ENCODE peak calls at places on chromosomes 4 and X, in six cellular contexts. F is GM10248; M is breast epithelium; K is CD8-positive, alpha-beta T cell; B is AG09319; O is BJ. L is an unnamed sample.

GRCh38 chrX:93591398-93591797 is 82.0 kb downstream of the NAP1L3 start:
- DNase-seq in F (no peak), M (no peak), K (no peak), B (no peak), O (no peak), L (no peak)

GRCh38 chrX:64580035-64580434 is 184.8 kb upstream of the MTMR8 start:
- DNase-seq in F (no peak), M (no peak), K (no peak), B (no peak), O (no peak), L (no peak)

GRCh38 chr4:7764466-7764865 is 175.2 kb downstream of the AFAP1 start:
- DNase-seq in F (no peak), M (no peak), K (no peak), B (no peak), O (no peak), L (no peak)

GRCh38 chr4:78954048-78954666 is 14.9 kb upstream of the PAQR3 start:
- DNase-seq in F (no peak), M (no peak), K (no peak), B (no peak), O (no peak), L (no peak)

GRCh38 chrX:103658681-103659433 is 27.6 kb downstream of the MORF4L2 start:
- DNase-seq in F (no peak), M (no peak), K (no peak), B (no peak), O (no peak), L (no peak)

GRCh38 chr4:184417802-184418511 is 56.4 kb downstream of the IRF2 start:
- DNase-seq in F (peak; percentile 58), M (no peak), K (no peak), B (peak; percentile 25), O (peak; percentile 70), L (no peak)

GRCh38 chr4:2291705-2292651 is 30.1 kb upstream of the MXD4 start:
- DNase-seq in F (no peak), M (peak; percentile 49), K (peak; percentile 47), B (no peak), O (no peak), L (no peak)

GRCh38 chr4:7419961-7420660 is 14.6 kb downstream of the PSAPL1 start:
- DNase-seq in F (no peak), M (peak; percentile 30), K (no peak), B (no peak), O (no peak), L (peak; percentile 26)

GRCh38 chr4:22531226-22531625 is 15.4 kb upstream of the ADGRA3 start:
- DNase-seq in F (no peak), M (no peak), K (no peak), B (no peak), O (no peak), L (no peak)

GRCh38 chrX:44305921-44306320 is 37.6 kb downstream of the EFHC2 start:
- DNase-seq in F (no peak), M (no peak), K (no peak), B (no peak), O (no peak), L (no peak)

GRCh38 chr4:121824950-121825349 is 1.3 kb upstream of the CCNA2 start:
- DNase-seq in F (no peak), M (no peak), K (no peak), B (no peak), O (no peak), L (no peak)

GRCh38 chrX:110684653-110685052 is 111.0 kb downstream of the CHRDL1 start:
- DNase-seq in F (no peak), M (no peak), K (no peak), B (no peak), O (no peak), L (no peak)

GRCh38 chr4:83150563-83151330 is 36.2 kb upstream of the PLAC8 start:
- DNase-seq in F (no peak), M (no peak), K (no peak), B (no peak), O (no peak), L (no peak)

GRCh38 chr4:119728692-119729593 is 100.3 kb upstream of the PDE5A start:
- DNase-seq in F (no peak), M (no peak), K (no peak), B (no peak), O (no peak), L (no peak)

GRCh38 chrX:31440546-31440945 is 368.7 kb upstream of the FTHL17 start:
- DNase-seq in F (no peak), M (no peak), K (no peak), B (no peak), O (no peak), L (no peak)

GRCh38 chrX:21683910-21684309 is 25.8 kb upstream of the KLHL34 start:
- DNase-seq in F (no peak), M (no peak), K (no peak), B (no peak), O (peak; percentile 66), L (no peak)

GRCh38 chrX:39133971-39134370 is 332.7 kb downstream of the MID1IP1 start:
- DNase-seq in F (no peak), M (no peak), K (no peak), B (no peak), O (no peak), L (peak; percentile 35)
- TF ChIP-seq CTCF in F (peak; percentile 41), M (no peak), K (no peak), B (no peak), O (no peak), L (no peak)

DNA sequence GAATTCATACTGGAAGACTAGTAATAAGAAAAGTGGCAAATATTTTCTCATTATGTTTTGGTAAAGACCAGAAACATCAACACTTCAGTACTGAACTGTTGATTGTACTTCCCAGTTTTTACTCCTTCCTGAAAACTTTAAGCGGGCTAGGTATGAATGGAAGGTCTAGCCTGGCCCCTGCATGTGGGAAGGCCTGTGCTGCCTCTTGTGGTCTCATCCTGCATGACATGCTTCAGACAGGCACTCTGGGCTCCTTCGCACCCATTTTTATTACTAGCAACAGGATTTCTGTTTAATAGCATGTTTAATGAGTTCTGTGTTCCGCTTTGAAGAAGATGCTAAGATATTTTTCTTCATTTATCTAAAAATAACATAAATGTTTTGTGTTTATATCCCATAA is 279.1 kb downstream of the ANK2 start:
- DNase-seq in F (no peak), M (no peak), K (no peak), B (no peak), O (no peak), L (peak; percentile 38)
- TF ChIP-seq CTCF in F (no peak), M (no peak), K (peak; percentile 37), B (peak; percentile 20), O (no peak), L (peak; percentile 23)

GRCh38 chr4:140626982-140627381 is 58.2 kb upstream of the UCP1 start:
- DNase-seq in F (no peak), M (no peak), K (no peak), B (no peak), O (no peak), L (no peak)
- TF ChIP-seq CTCF in F (peak; percentile 25), M (no peak), K (no peak), B (peak; percentile 16), O (peak; percentile 31), L (no peak)

DNA sequence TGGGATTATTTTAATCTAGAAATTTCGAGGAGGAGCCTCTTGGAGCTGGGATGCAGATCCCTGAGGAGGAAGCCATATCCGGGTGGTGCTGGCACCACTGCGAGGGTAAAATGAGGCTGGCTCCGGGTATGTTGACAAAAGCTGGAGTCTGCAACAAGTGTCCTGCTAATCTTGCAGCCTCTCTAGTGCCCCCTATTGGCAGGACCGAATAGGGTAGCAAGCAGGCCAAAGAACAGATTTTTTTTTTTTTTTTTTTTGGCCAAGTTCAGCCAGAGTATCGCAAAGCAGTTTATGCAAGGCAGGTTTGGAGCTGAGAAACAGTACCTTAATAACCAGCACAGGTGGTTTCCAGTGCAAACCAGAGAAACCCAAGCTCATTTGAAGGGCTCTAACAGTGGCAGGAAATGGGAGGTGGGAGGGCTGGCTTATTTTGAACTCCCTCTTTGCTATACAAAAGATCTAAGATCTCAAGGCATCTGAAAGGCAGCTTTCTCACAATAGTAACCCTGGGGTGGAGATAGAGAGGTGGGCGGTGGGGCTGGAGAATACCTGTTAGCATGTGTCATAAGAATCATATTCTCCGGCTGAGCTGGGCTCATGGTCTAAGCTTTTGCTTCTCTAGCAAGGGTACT is 38.2 kb upstream of the OCIAD2 start:
- DNase-seq in F (peak; percentile 31), M (no peak), K (peak; percentile 54), B (no peak), O (no peak), L (no peak)
- TF ChIP-seq CTCF in F (peak; percentile 53), M (no peak), K (peak; percentile 22), B (no peak), O (peak; percentile 31), L (peak; percentile 49)

DNA sequence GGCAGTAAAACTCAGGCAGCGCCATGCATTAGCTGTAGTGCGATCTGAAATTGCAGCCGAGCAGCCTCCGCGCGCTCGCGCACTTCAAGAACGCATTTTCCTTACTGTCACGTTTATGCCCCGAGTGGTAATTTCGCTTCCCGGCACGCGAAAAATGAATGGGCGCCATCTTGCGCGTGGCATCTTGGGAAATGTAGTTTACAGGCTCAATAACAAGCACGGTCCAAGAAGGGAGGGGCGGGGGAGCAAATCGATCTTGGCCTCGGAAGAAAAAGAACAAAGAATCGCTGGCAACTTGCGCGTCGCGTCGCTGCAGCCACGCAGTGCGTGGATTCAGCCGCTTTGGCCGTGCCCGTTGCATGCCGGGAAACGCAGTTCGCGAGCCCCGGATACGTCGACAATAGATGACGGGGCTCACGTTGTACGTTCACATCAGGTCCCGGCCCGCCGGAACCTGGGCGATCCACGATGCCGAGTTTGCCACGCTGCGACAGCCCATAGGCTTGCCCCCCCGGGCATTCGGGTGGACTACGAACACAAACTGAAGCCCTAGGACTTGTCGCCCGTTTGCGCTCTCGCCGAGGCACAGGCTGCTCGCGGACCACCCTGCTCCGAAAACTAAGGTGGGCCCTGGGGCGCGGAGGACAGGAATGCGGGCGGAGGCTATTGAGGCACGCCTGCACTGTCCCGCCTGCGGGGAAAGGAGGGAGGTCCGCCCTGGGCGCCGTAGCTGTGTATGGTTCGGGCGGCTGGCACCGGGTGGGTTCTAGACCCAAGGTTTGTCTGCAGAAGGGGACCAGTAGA is at the start of gene FTSJ1:
- DNase-seq in F (peak; percentile 85), M (peak; percentile 76), K (peak; percentile 87), B (peak; percentile 85), O (peak; percentile 82), L (peak; percentile 87)
- TF ChIP-seq CTCF in F (no peak), M (no peak), K (no peak), B (no peak), O (no peak), L (no peak)

DNA sequence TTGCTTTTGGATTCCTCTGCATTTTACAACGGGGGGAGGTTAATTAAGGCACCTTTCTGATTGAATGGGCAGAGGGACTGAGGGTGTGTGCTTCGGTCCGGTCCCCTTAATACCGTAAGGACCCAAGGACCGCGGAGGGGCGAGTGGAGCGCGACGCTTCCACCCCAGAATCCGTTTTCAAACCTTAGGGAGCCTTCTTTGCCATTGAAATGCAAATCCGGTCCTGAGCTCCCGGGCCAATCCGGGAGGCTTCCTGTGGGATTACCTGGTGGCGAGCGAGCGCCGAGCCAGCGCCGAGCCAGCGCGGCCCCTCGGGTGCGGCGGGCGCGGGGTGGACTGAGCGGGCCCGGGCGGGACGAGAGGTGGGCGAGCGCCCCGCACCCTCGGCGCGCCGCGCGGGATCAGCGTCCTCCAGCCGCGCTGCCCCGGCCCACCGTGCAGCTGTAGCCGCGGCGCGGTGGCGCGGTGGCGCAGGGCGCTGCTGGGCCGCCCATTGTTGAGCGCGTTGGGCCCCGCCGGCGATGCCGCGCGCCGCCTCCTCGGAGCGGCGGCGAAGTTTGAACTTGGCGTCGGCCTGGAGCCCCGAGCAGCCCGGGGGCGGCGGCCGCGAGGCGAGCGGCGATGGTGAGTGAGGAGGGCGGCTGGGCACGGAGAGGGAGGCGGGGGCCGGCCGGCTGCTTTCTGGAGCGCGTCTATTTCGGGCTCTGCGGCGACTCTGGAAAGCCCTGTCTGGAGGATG is 208.7 kb downstream of the SOWAHB start:
- DNase-seq in F (peak; percentile 42), M (no peak), K (peak; percentile 49), B (no peak), O (no peak), L (peak; percentile 67)
- TF ChIP-seq CTCF in F (peak; percentile 0), M (no peak), K (no peak), B (no peak), O (no peak), L (no peak)

L was measured in Caco-2.